ENCODE peak calls at places on chromosome 11, in ten cellular contexts. U is BE2C, A is cardiac fibroblast, O is astrocyte of the spinal cord, J is glutamatergic neuron, T is heart right ventricle, S is sigmoid colon, G is HFF-Myc, M is lung, W is endothelial cell. H is an unnamed sample.

GRCh38 chr11:13114566-13115465 is 105.7 kb downstream of the RASSF10 start:
- DNase-seq in U (peak), A (no peak), T (no peak), W (no peak), J (no peak), O (no peak), M (no peak), S (no peak), G (no peak), H (no peak)

GRCh38 chr11:2661173-2662023 is 38.4 kb downstream of the KCNQ1OT1 start:
- DNase-seq in U (no peak), T (no peak), S (no peak), W (no peak), A (no peak), M (no peak), O (no peak), J (no peak), G (no peak), H (no peak)

GRCh38 chr11:100442017-100442416 is 245.1 kb upstream of the ARHGAP42 start:
- DNase-seq in J (no peak), M (no peak), O (no peak), T (no peak), G (no peak), W (no peak), A (no peak), U (no peak), S (no peak), H (no peak)

GRCh38 chr11:48055292-48056132 is 75.2 kb downstream of the PTPRJ start:
- DNase-seq in O (peak), A (peak), J (no peak), S (no peak), G (no peak), T (no peak), U (no peak), M (peak), W (no peak), H (no peak)

GRCh38 chr11:72391638-72392423 is 42.5 kb downstream of the CLPB start:
- DNase-seq in S (no peak), O (no peak), M (no peak), U (peak), W (no peak), G (no peak), J (no peak), A (no peak), T (no peak), H (no peak)

GRCh38 chr11:65036931-65037330 is 4.1 kb upstream of the SAC3D1 start:
- DNase-seq in O (no peak), T (peak), S (no peak), J (no peak), U (no peak), A (peak), G (no peak), M (peak), W (no peak), H (no peak)

GRCh38 chr11:45556851-45557707 is 108.3 kb downstream of the CHST1 start:
- DNase-seq in M (no peak), S (no peak), T (peak), O (no peak), J (no peak), A (peak), U (no peak), W (no peak), G (no peak), H (no peak)

GRCh38 chr11:134920851-134921608 is 509.0 kb upstream of the B3GAT1 start:
- DNase-seq in U (no peak), W (no peak), T (no peak), J (no peak), M (no peak), O (no peak), G (no peak), S (no peak), A (no peak), H (no peak)

GRCh38 chr11:57131080-57131790 is 50.5 kb upstream of the LRRC55 start:
- DNase-seq in M (peak), T (peak), J (peak), A (peak), S (no peak), U (peak), W (peak), G (no peak), O (peak), H (no peak)

GRCh38 chr11:1323779-1324178 is 14.3 kb upstream of the TOLLIP start:
- DNase-seq in S (no peak), W (no peak), A (no peak), M (no peak), O (no peak), U (no peak), G (no peak), T (no peak), J (no peak), H (no peak)

GRCh38 chr11:59173964-59174663 is 2.2 kb downstream of the DTX4 start:
- DNase-seq in S (peak), T (no peak), A (peak), M (peak), W (no peak), U (no peak), G (no peak), J (no peak), O (no peak), H (no peak)

GRCh38 chr11:133934599-133935550 is 21.9 kb downstream of the IGSF9B start:
- DNase-seq in T (peak), W (no peak), G (no peak), J (no peak), U (peak), A (peak), S (no peak), O (no peak), M (no peak), H (no peak)

GRCh38 chr11:117461396-117462182 is 133.9 kb downstream of the CEP164 start:
- DNase-seq in G (no peak), W (no peak), J (no peak), T (no peak), U (no peak), O (no peak), S (peak), M (no peak), A (no peak), H (no peak)

GRCh38 chr11:70482529-70482917 is 84.2 kb downstream of the CTTN start:
- DNase-seq in T (peak), W (no peak), A (peak), U (no peak), G (no peak), S (no peak), O (peak), J (no peak), M (no peak), H (no peak)

GRCh38 chr11:70485326-70486025 is 87.1 kb downstream of the CTTN start:
- DNase-seq in M (no peak), G (no peak), A (no peak), O (no peak), W (no peak), U (no peak), J (no peak), T (no peak), S (no peak), H (no peak)

GRCh38 chr11:70483940-70484339 is 85.6 kb downstream of the CTTN start:
- DNase-seq in O (no peak), T (no peak), W (no peak), S (no peak), A (no peak), J (no peak), U (no peak), M (no peak), G (no peak), H (no peak)

GRCh38 chr11:70481625-70482528 is 83.5 kb downstream of the CTTN start:
- DNase-seq in W (no peak), J (no peak), G (no peak), S (no peak), M (peak), A (peak), U (no peak), O (peak), T (peak), H (no peak)

DNA sequence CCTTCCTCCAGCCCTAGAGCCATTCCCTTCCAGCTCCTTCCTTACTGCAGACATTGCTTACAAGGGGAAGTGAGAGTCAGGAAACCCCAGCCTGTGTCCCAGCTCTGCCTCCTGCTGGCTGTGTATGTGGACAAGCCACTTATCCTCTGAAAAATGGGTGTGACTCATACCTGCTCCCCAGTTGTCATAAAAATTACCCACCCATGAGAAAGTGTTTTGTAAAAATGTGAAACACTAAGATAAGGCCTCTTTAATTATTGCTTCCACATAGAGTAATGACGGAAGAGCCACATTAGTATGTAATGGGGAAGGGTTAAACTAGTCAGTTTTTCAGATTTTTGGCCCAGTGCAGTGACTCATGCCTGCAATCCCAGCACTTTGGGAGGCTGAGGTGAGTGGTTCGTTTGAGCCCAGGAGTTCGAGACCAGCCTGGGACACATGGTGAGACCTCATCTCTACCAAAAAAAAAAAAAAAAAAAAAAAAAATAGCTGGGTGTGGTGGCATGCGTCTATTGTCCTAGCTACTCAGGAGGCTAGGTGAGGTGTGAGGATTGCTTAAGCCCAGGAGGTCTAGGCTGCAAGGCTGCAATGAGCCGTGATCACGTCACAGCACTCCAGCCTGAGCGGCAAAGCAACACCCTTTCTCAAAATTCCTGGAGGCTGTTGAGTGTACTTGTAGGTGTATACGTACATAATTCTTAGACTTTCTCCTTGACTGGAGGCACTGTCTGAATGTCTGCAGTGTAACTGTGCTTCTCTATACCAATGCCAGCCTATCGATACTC is 84.9 kb downstream of the CTTN start:
- DNase-seq in S (no peak), J (no peak), M (peak), W (peak), A (peak), O (peak), T (peak), U (no peak), G (no peak), H (no peak)
- TF ChIP-seq CTCF in S (peak), J (peak), M (no peak), W (no peak), A (peak), O (peak), T (peak), U (peak), G (peak), H (no peak)

GRCh38 chr11:69400140-69400539 is 81.3 kb upstream of the LINC01488 start:
- DNase-seq in M (no peak), G (no peak), S (no peak), U (no peak), T (no peak), O (no peak), W (no peak), A (no peak), J (no peak), H (no peak)

GRCh38 chr11:69403556-69404215 is 77.8 kb upstream of the LINC01488 start:
- DNase-seq in U (no peak), M (no peak), S (no peak), J (no peak), O (peak), A (no peak), W (no peak), G (no peak), T (no peak), H (no peak)

GRCh38 chr11:69400769-69401590 is 80.5 kb upstream of the LINC01488 start:
- DNase-seq in T (no peak), O (no peak), A (no peak), U (no peak), S (peak), M (no peak), G (no peak), W (no peak), J (no peak), H (no peak)

GRCh38 chr11:69402251-69402892 is 79.1 kb upstream of the LINC01488 start:
- DNase-seq in W (no peak), S (no peak), O (no peak), T (no peak), J (no peak), G (no peak), U (no peak), A (peak), M (no peak), H (no peak)

DNA sequence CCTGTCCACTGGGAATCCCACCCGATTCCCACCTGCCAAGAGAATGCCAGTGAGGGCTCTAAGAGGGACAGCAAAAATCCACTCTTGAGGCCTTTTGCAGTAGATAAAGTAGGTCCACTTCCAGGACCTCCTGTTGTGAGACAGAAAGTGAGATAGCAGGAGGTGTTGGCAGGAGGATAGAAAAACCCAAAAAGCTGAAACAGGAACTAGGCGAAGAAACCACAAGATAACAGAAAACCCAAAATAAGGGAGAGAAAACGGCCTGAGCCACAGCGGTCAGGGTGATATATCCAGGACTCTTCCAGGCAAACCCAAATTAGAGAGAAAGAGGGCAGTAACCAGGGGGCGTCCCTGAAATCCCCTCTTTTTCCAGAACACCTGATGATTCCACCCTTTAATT is 79.7 kb upstream of the LINC01488 start:
- DNase-seq in U (no peak), T (no peak), W (no peak), O (no peak), A (no peak), G (no peak), J (no peak), S (no peak), M (no peak), H (no peak)
- TF ChIP-seq CTCF in U (no peak), T (no peak), W (no peak), O (no peak), A (no peak), G (no peak), J (no peak), S (no peak), M (no peak), H (no peak)

GRCh38 chr11:61737636-61738386 is 14.6 kb upstream of the MYRF start:
- DNase-seq in J (no peak), T (no peak), G (no peak), U (no peak), S (no peak), A (no peak), M (no peak), O (no peak), W (no peak), H (no peak)

GRCh38 chr11:61736310-61736709 is 16.1 kb upstream of the MYRF start:
- DNase-seq in O (no peak), A (no peak), M (no peak), S (no peak), G (no peak), J (no peak), U (no peak), T (no peak), W (no peak), H (no peak)

GRCh38 chr11:61738776-61739175 is 13.7 kb upstream of the MYRF start:
- DNase-seq in W (no peak), O (no peak), A (no peak), T (no peak), S (no peak), M (no peak), J (no peak), U (no peak), G (no peak), H (no peak)

GRCh38 chr11:61735391-61735790 is 17.0 kb upstream of the MYRF start:
- DNase-seq in T (no peak), U (no peak), J (no peak), M (no peak), A (no peak), S (no peak), G (no peak), O (no peak), W (no peak), H (no peak)

DNA sequence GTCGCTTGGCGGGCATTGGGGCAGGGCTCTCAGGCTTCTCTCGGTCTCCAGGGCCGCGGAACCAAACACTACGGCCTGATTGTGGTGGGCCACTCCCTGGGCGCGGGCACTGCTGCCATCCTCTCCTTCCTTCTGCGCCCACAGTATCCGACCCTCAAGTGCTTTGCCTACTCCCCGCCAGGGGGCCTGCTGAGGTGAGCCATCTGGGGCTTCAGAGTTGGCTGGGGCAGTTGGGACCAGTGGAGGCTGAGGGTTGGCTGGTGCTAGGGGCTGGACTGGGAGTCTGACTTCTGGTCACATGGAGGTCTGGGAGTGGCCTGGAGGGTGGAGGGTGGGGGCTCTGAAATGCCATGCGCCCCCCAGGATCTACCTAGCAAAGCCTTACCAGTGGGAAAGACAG is 15.3 kb upstream of the MYRF start:
- DNase-seq in O (no peak), G (no peak), W (no peak), S (no peak), M (no peak), A (no peak), U (no peak), J (no peak), T (no peak), H (no peak)
- TF ChIP-seq CTCF in O (no peak), G (no peak), W (no peak), S (no peak), M (no peak), A (no peak), U (no peak), J (no peak), T (no peak), H (peak)

GRCh38 chr11:61911701-61912529 is 5.5 kb downstream of the RAB3IL1 start:
- DNase-seq in G (no peak), S (peak), A (no peak), U (no peak), T (no peak), W (peak), J (no peak), M (no peak), O (no peak), H (no peak)
- TF ChIP-seq CTCF in G (no peak), S (no peak), A (no peak), U (no peak), T (no peak), W (no peak), J (no peak), M (no peak), O (no peak), H (no peak)

GRCh38 chr11:33034983-33035382 is 4.4 kb upstream of the TCP11L1 start:
- DNase-seq in O (no peak), W (no peak), A (no peak), G (no peak), U (no peak), M (no peak), T (no peak), S (no peak), J (no peak), H (no peak)

GRCh38 chr11:33028537-33028914 is 10.8 kb upstream of the TCP11L1 start:
- DNase-seq in O (no peak), U (no peak), J (no peak), G (no peak), A (no peak), W (no peak), T (no peak), S (no peak), M (no peak), H (no peak)

GRCh38 chr11:33027846-33028536 is 11.4 kb upstream of the TCP11L1 start:
- DNase-seq in O (no peak), W (no peak), U (no peak), A (peak), M (no peak), T (no peak), G (no peak), S (no peak), J (no peak), H (no peak)

DNA sequence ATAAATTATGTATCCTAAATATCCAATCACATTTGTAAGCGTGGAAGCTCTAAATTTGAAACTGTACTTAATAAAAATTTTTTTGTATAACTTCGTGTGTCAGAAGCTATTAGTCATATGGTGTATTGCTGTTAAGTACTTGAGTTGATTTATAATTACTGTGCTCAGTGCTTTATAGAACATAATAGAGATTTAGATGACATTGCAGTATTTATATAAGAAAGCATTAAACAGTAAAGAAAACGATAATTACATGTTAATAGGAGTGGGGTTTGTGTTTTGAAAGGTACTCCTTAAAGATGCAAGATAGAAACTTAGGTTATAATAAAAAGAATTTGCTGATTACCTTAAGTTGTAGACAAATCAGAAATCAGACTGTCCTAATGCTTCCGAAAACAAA is 5.9 kb upstream of the TCP11L1 start:
- DNase-seq in A (no peak), J (no peak), S (no peak), G (no peak), W (no peak), M (no peak), U (no peak), O (no peak), T (no peak), H (no peak)
- TF ChIP-seq CTCF in A (no peak), J (no peak), S (no peak), G (no peak), W (no peak), M (no peak), U (no peak), O (no peak), T (no peak), H (no peak)

GRCh38 chr11:28342704-28343103 is 234.5 kb downstream of the METTL15 start:
- DNase-seq in A (peak), W (no peak), G (no peak), S (no peak), J (no peak), O (peak), U (no peak), M (no peak), T (no peak), H (no peak)
- TF ChIP-seq CTCF in A (no peak), W (no peak), G (no peak), S (no peak), J (no peak), O (no peak), U (no peak), M (no peak), T (no peak), H (no peak)